ENCODE peak calls at places on chromosomes 11 and 22, in four cellular contexts. N, Q, K and Z are unnamed samples.

GRCh38 chr22:26798433-26799065 is 141.2 kb downstream of the MIAT start:
- DNase-seq in N (no peak), Q (no peak), K (no peak), Z (no peak)

GRCh38 chr11:134878785-134879184 is 466.7 kb upstream of the B3GAT1 start:
- DNase-seq in N (no peak), Q (no peak), K (no peak), Z (no peak)

GRCh38 chr11:35365395-35365794 is 54.0 kb downstream of the SLC1A2 start:
- DNase-seq in N (no peak), Q (no peak), K (no peak), Z (no peak)

GRCh38 chr22:30290318-30290678 is 993 bp upstream of the CASTOR1 start:
- DNase-seq in N (no peak), Q (no peak), K (no peak), Z (no peak)

GRCh38 chr11:94638902-94639373 is 71.8 kb downstream of the PIWIL4 start:
- DNase-seq in N (no peak), Q (no peak), K (no peak), Z (no peak)

GRCh38 chr22:43399980-43400358 is 11.8 kb upstream of the MPPED1 start:
- DNase-seq in N (no peak), Q (no peak), K (no peak), Z (no peak)

GRCh38 chr22:43272301-43272700 is 70.9 kb downstream of the SCUBE1 start:
- DNase-seq in N (no peak), Q (no peak), K (no peak), Z (no peak)

GRCh38 chr11:132655187-132655855 is 877.0 kb downstream of the OPCML start:
- DNase-seq in N (no peak), Q (no peak), K (no peak), Z (no peak)

GRCh38 chr11:65214212-65214845 is 32.6 kb downstream of the CAPN1 start:
- DNase-seq in N (no peak), Q (no peak), K (no peak), Z (no peak)

GRCh38 chr11:113313601-113314000 is 782 bp upstream of the TTC12 start:
- DNase-seq in N (no peak), Q (no peak), K (no peak), Z (no peak)

GRCh38 chr11:87020336-87020735 is 17.4 kb upstream of the TMEM135 start:
- DNase-seq in N (no peak), Q (no peak), K (no peak), Z (no peak)

GRCh38 chr11:110720646-110721283 is 8.5 kb upstream of the ARHGAP20 start:
- DNase-seq in N (no peak), Q (no peak), K (no peak), Z (no peak)

GRCh38 chr11:59283311-59283710 is 70.6 kb upstream of the MPEG1 start:
- DNase-seq in N (no peak), Q (no peak), K (no peak), Z (no peak)

GRCh38 chr11:121476379-121477032 is 23.7 kb upstream of the SORL1-AS1 start:
- DNase-seq in N (peak; percentile 83), Q (no peak), K (no peak), Z (no peak)

GRCh38 chr22:43094085-43094484 is 4.9 kb upstream of the TTLL1 start:
- DNase-seq in N (peak; percentile 78), Q (no peak), K (no peak), Z (no peak)

GRCh38 chr11:34249439-34250073 is 108.3 kb downstream of the ABTB2 start:
- DNase-seq in N (peak; percentile 23), Q (no peak), K (no peak), Z (no peak)

GRCh38 chr11:84947970-84948600 is 679.1 kb downstream of the DLG2 start:
- DNase-seq in N (no peak), Q (no peak), K (no peak), Z (no peak)

GRCh38 chr22:43207849-43208702 is 21.1 kb upstream of the TTLL12 start:
- DNase-seq in N (no peak), Q (no peak), K (no peak), Z (no peak)

GRCh38 chr11:14860511-14860910 is 31.5 kb downstream of the CYP2R1 start:
- DNase-seq in N (no peak), Q (no peak), K (no peak), Z (no peak)
- TF ChIP-seq ZBTB33 in N (no peak), Q (no peak), K (no peak), Z (no peak)

GRCh38 chr11:69380921-69381581 is 87.1 kb downstream of the MYEOV start:
- DNase-seq in N (no peak), Q (no peak), K (no peak), Z (no peak)
- TF ChIP-seq ZNF274 in N (no peak), Q (no peak), K (no peak), Z (no peak)

GRCh38 chr11:75194147-75194546 is 43.2 kb downstream of the SLCO2B1 start:
- DNase-seq in N (no peak), Q (no peak), K (no peak), Z (no peak)
- TF ChIP-seq ZBTB33 in N (no peak), Q (no peak), K (no peak), Z (no peak)

GRCh38 chr11:104531075-104531474 is 367.1 kb upstream of the PDGFD start:
- DNase-seq in N (peak; percentile 0), Q (peak; percentile 1), K (no peak), Z (no peak)
- TF ChIP-seq ZNF274 in N (no peak), Q (no peak), K (no peak), Z (no peak)

DNA sequence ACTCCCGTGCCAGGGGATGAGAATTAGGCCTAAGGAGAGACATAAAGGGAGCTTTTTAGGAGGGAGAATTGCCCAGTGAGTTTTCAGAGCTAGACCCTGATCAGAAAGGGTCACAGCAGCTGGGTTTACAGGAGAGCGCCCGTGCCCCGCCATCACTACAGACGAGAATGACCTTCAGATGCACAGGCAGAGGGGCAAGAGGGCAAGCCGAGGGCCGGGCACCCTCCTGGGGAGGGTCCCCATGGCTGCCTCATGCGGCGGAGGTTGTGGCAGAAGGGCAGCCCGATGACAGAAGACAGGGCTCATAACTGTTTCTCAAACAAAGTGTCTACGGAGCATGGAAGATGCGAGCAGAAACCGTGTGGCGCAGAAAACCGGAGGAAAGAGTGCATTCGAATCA is 72.2 kb downstream of the TRMU start:
- DNase-seq in N (no peak), Q (no peak), K (no peak), Z (no peak)
- TF ChIP-seq ZBTB33 in N (no peak), Q (no peak), K (no peak), Z (no peak)

DNA sequence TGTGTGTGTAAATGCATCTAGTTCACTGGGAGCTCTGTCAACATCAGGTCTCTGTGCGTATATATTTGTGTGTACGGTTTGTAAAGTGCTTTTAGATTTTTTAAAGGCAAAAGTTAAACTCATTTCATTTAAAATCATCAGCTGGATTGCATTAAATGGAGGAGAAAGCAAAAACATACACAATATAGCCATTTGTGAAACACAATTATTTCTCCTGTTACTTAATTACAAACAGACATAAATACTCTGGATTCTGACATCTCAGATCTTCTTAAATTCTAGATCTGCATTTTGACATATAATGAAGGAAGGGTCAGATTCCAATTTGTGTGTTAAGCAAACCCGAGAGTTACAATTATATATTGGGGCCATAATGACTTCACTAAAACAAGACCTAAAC is 275.4 kb upstream of the NARS2 start:
- DNase-seq in N (no peak), Q (no peak), K (no peak), Z (no peak)
- TF ChIP-seq ZNF274 in N (no peak), Q (no peak), K (no peak), Z (no peak)

GRCh38 chr11:45045692-45046471 is 95.2 kb upstream of the TP53I11 start:
- DNase-seq in N (no peak), Q (no peak), K (no peak), Z (peak; percentile 6)

GRCh38 chr11:45048313-45048841 is 97.7 kb upstream of the TP53I11 start:
- DNase-seq in N (no peak), Q (no peak), K (no peak), Z (no peak)

GRCh38 chr11:45051621-45052020 is 94.8 kb upstream of the PRDM11 start:
- DNase-seq in N (no peak), Q (no peak), K (no peak), Z (no peak)

GRCh38 chr11:45052361-45052760 is 94.1 kb upstream of the PRDM11 start:
- DNase-seq in N (no peak), Q (no peak), K (no peak), Z (no peak)

GRCh38 chr11:45048870-45049825 is 97.3 kb upstream of the PRDM11 start:
- DNase-seq in N (no peak), Q (no peak), K (no peak), Z (no peak)
- TF ChIP-seq ZBTB33 in N (no peak), Q (no peak), K (no peak), Z (no peak)

DNA sequence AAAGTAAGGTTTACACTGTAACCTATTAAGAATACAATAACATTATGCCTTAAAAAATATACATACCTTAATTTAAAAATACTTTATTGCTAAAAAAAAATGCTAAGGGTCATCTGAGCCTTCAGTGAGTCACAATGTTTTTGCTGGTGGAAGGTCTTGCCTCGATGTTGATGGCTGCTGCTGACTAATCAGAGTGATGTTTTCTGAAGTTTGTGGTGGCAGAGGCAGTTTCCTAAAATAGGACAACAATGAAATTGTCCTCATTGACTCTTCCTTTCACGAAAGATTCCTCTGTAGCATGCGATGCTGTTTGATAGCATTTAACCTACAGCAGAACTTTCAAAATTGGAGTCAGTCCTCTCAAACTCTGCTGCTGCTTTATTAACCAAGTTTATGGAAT is 97.6 kb downstream of the FAT3 start:
- DNase-seq in N (no peak), Q (no peak), K (no peak), Z (no peak)
- TF ChIP-seq ZNF274 in N (no peak), Q (no peak), K (no peak), Z (no peak)

DNA sequence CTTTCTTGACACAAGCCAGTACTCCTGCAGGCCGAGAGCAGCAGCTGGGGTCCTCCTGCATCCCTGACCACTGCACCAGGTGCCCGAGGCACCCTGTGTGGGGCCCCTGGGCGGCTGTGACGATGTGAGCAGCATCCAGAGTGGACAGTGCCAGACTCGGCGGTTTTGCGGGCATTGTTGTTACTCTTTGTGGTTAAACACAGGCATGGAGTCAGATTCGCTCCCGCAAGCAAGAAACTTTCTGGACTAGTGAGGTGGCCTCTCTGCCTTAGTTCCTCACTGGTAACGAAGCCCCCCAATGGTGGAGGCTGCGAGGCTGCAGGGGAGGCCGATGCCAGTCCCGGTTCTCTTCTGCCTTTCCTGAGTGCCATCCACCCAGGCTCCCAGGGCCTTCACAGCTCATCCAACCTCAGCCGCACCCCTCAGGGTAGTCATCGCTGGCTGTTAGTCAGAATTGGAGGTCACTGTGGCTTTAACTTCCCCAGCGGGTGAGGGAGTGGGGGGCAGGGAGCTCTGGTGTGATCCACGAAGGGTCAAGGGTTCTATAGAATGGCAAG is 3.7 kb upstream of the CLDN5 start:
- DNase-seq in N (no peak), Q (no peak), K (no peak), Z (no peak)
- TF ChIP-seq ZBTB33 in N (no peak), Q (no peak), K (no peak), Z (no peak)